ENCODE peak calls at places on chromosomes 1 and 21, in nine cellular contexts. V is pancreas, T is heart right ventricle, A is HCT116, H is breast epithelium, C is A549, K is tibial artery, Y is AG04450, B is dorsolateral prefrontal cortex. D is an unnamed sample.

GRCh38 chr1:25695066-25695990 is 78.7 kb downstream of the MAN1C1 start:
- DNase-seq in V (no peak), T (peak), A (no peak), H (no peak), C (peak), K (peak), Y (peak), B (no peak), D (no peak)

GRCh38 chr1:212518188-212518951 is 85.7 kb downstream of the NENF start:
- DNase-seq in V (peak), T (peak), A (no peak), H (peak), C (peak), K (peak), Y (no peak), B (no peak), D (no peak)

GRCh38 chr1:111242805-111243523 is 15.5 kb downstream of the CHI3L2 start:
- DNase-seq in V (no peak), T (peak), A (no peak), H (no peak), C (no peak), K (no peak), Y (no peak), B (no peak), D (no peak)

GRCh38 chr1:233597489-233597901 is 16.4 kb upstream of the KCNK1 start:
- DNase-seq in V (no peak), T (no peak), A (no peak), H (no peak), C (no peak), K (no peak), Y (no peak), B (no peak), D (no peak)

GRCh38 chr1:200895801-200896570 is 1.3 kb downstream of the INAVA start:
- DNase-seq in V (no peak), T (no peak), A (no peak), H (no peak), C (no peak), K (no peak), Y (no peak), B (no peak), D (no peak)

GRCh38 chr1:98181041-98181764 is 260.4 kb upstream of the DPYD start:
- DNase-seq in V (no peak), T (no peak), A (no peak), H (no peak), C (peak), K (no peak), Y (no peak), B (no peak), D (no peak)

GRCh38 chr1:75330633-75331032 is 196.4 kb downstream of the LHX8 start:
- DNase-seq in V (no peak), T (no peak), A (no peak), H (no peak), C (no peak), K (no peak), Y (no peak), B (no peak), D (no peak)

GRCh38 chr1:19979494-19979977 is at the start of gene PLA2G2A:
- DNase-seq in V (no peak), T (no peak), A (no peak), H (no peak), C (no peak), K (peak), Y (no peak), B (no peak), D (no peak)

GRCh38 chr1:109214695-109215623 is 1.2 kb downstream of the SARS1 start:
- DNase-seq in V (no peak), T (no peak), A (peak), H (no peak), C (peak), K (peak), Y (peak), B (peak), D (no peak)

GRCh38 chr1:227388771-227389170 is 70.5 kb upstream of the CDC42BPA start:
- DNase-seq in V (no peak), T (no peak), A (no peak), H (no peak), C (peak), K (no peak), Y (no peak), B (no peak), D (no peak)

GRCh38 chr1:116262207-116262994 is 110.6 kb upstream of the ATP1A1 start:
- DNase-seq in V (no peak), T (no peak), A (no peak), H (no peak), C (no peak), K (no peak), Y (no peak), B (no peak), D (no peak)

GRCh38 chr21:31530918-31531705 is 128.4 kb upstream of the SOD1 start:
- DNase-seq in V (peak), T (no peak), A (no peak), H (peak), C (no peak), K (no peak), Y (no peak), B (no peak), D (no peak)

GRCh38 chr21:34280389-34280795 is 83.4 kb upstream of the KCNE2 start:
- DNase-seq in V (no peak), T (peak), A (no peak), H (no peak), C (no peak), K (no peak), Y (no peak), B (no peak), D (peak)

GRCh38 chr1:232018512-232019340 is 392.1 kb downstream of the DISC1 start:
- DNase-seq in V (no peak), T (no peak), A (no peak), H (no peak), C (no peak), K (no peak), Y (no peak), B (no peak), D (no peak)

GRCh38 chr1:117565745-117566455 is 39.9 kb upstream of the TENT5C start:
- DNase-seq in V (peak), T (no peak), A (no peak), H (no peak), C (no peak), K (peak), Y (no peak), B (no peak), D (no peak)

GRCh38 chr1:200075522-200075921 is 48.0 kb downstream of the NR5A2 start:
- DNase-seq in V (no peak), T (no peak), A (no peak), H (no peak), C (peak), K (no peak), Y (no peak), B (no peak), D (no peak)

GRCh38 chr1:110056776-110057175 is 13.7 kb downstream of the ALX3 start:
- DNase-seq in V (no peak), T (no peak), A (no peak), H (no peak), C (no peak), K (no peak), Y (no peak), B (no peak), D (no peak)

GRCh38 chr1:143720087-143721023 is 251.4 kb downstream of the FAM72C start:
- DNase-seq in V (peak), T (no peak), A (no peak), H (no peak), C (peak), K (no peak), Y (no peak), B (no peak), D (peak)

GRCh38 chr1:76086109-76086508 is 11.6 kb downstream of the ST6GALNAC3 start:
- DNase-seq in V (no peak), T (no peak), A (no peak), H (no peak), C (no peak), K (no peak), Y (no peak), B (no peak), D (no peak)

GRCh38 chr1:71494163-71494562 is 413.3 kb upstream of the ZRANB2 start:
- DNase-seq in V (no peak), T (no peak), A (no peak), H (no peak), C (no peak), K (no peak), Y (no peak), B (no peak), D (no peak)

GRCh38 chr1:16618719-16619118 is 5.4 kb upstream of the NBPF1 start:
- DNase-seq in V (peak), T (no peak), A (no peak), H (peak), C (no peak), K (peak), Y (no peak), B (no peak), D (no peak)

GRCh38 chr1:118266436-118266835 is 81.4 kb upstream of the SPAG17 start:
- DNase-seq in V (no peak), T (no peak), A (no peak), H (no peak), C (no peak), K (no peak), Y (no peak), B (no peak), D (no peak)

GRCh38 chr1:229199261-229199850 is 71.6 kb upstream of the RAB4A start:
- DNase-seq in V (no peak), T (no peak), A (no peak), H (peak), C (no peak), K (no peak), Y (no peak), B (no peak), D (no peak)

GRCh38 chr21:17495680-17496079 is 17.2 kb upstream of the CXADR start:
- DNase-seq in V (no peak), T (no peak), A (no peak), H (no peak), C (no peak), K (no peak), Y (no peak), B (no peak), D (no peak)

GRCh38 chr1:171441278-171441677 is 44.1 kb upstream of the PRRC2C start:
- DNase-seq in V (no peak), T (no peak), A (no peak), H (no peak), C (peak), K (no peak), Y (peak), B (no peak), D (no peak)

GRCh38 chr1:64476251-64476952 is 6.5 kb downstream of the CACHD1 start:
- DNase-seq in V (no peak), T (no peak), A (no peak), H (no peak), C (no peak), K (no peak), Y (peak), B (no peak), D (no peak)

GRCh38 chr1:221637641-221638041 is 104.2 kb downstream of the DUSP10 start:
- DNase-seq in V (no peak), T (no peak), A (no peak), H (no peak), C (peak), K (no peak), Y (no peak), B (no peak), D (no peak)

GRCh38 chr1:62037274-62037673 is 157.4 kb upstream of the L1TD1 start:
- DNase-seq in V (no peak), T (no peak), A (no peak), H (no peak), C (no peak), K (no peak), Y (no peak), B (no peak), D (no peak)

GRCh38 chr1:47587891-47588582 is 150.2 kb downstream of the FOXD2 start:
- DNase-seq in V (no peak), T (peak), A (no peak), H (no peak), C (no peak), K (peak), Y (no peak), B (no peak), D (no peak)

GRCh38 chr1:22808846-22809501 is 98.3 kb downstream of the EPHB2 start:
- DNase-seq in V (no peak), T (peak), A (no peak), H (no peak), C (no peak), K (peak), Y (peak), B (peak), D (peak)

GRCh38 chr1:36320291-36320758 is 3.1 kb downstream of the EVA1B start:
- DNase-seq in V (peak), T (no peak), A (no peak), H (no peak), C (no peak), K (no peak), Y (no peak), B (no peak), D (no peak)

GRCh38 chr21:32048353-32048752 is 175.5 kb downstream of the HUNK start:
- DNase-seq in V (no peak), T (no peak), A (no peak), H (no peak), C (no peak), K (no peak), Y (no peak), B (no peak), D (no peak)

GRCh38 chr1:55468438-55468837 is 253.3 kb upstream of the USP24 start:
- DNase-seq in V (no peak), T (no peak), A (no peak), H (no peak), C (no peak), K (no peak), Y (no peak), B (no peak), D (no peak)

GRCh38 chr1:64608015-64608650 is 136.7 kb upstream of the RAVER2 start:
- DNase-seq in V (no peak), T (no peak), A (no peak), H (no peak), C (no peak), K (no peak), Y (no peak), B (no peak), D (no peak)

GRCh38 chr21:29091032-29091431 is 17.6 kb upstream of the CCT8 start:
- DNase-seq in V (no peak), T (no peak), A (no peak), H (no peak), C (no peak), K (no peak), Y (peak), B (no peak), D (no peak)

DNA sequence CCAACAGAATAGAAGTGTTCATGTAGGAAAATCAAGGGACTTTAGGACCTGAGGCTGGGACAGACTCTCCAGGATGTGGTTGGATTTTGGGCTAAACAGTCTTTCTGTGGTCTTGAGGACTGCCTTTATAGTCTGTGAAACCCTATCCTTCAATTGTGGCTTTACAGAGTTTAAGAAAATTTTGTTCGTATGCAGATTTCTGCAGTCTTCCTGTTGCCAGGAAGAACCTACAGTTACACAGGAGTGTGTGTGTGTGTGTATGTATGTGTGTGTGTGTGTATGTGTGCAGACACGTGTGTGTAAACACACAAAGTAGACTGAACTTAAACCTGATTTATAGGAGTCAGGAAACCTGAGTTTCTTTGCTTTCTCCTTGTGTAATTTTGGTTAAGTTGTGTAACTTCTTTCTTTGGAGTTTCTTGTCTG is 22.8 kb downstream of the NEK7 start:
- DNase-seq in V (no peak), T (no peak), A (no peak), H (no peak), C (no peak), K (no peak), Y (no peak), B (no peak), D (no peak)
- H3K27ac ChIP-seq in V (no peak), T (peak), A (no peak), H (no peak), C (no peak), K (no peak), Y (no peak), B (no peak), D (no peak)

DNA sequence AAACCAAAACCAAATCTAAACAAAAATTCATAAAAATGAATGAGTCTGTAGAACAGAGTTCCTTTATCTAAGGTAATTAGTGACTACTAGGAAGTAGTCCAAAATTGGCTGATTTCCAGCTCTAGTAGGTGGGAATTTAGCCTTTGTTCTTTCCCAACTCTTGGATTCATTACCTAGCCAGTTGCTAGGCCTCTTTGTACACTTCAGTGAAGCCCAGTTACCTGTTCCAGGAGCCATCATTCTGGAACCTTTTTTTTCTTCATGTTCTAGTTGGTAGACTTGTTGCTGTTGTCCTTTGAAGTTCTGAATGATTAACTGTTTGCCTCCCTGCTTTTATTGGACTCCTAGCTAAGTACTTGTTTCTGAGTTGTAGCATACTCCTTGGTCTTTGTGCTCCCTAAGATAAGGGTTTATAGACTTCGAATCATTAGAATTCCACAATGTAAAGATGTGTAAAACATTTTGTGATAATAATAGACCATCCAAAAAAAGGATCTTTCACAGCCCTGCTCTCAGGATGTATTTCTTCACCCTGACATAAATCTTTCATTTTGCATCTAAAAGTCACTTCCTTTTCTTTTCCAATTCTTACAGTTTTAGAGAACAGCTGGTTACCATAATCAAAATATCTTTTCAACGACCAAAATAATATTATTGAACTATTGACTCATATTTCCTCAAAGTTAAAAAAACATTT is 9.8 kb downstream of the PLA2G4A start:
- DNase-seq in V (no peak), T (no peak), A (peak), H (no peak), C (no peak), K (no peak), Y (no peak), B (no peak), D (no peak)
- H3K27ac ChIP-seq in V (no peak), T (peak), A (no peak), H (peak), C (peak), K (peak), Y (no peak), B (no peak), D (no peak)

GRCh38 chr1:3244025-3244424 is 175.0 kb downstream of the PRDM16 start:
- DNase-seq in V (peak), T (no peak), A (no peak), H (no peak), C (no peak), K (no peak), Y (no peak), B (no peak), D (no peak)

GRCh38 chr1:3241673-3242407 is 172.8 kb downstream of the PRDM16 start:
- DNase-seq in V (peak), T (no peak), A (no peak), H (no peak), C (no peak), K (no peak), Y (no peak), B (no peak), D (no peak)

GRCh38 chr1:3243304-3243703 is 174.3 kb downstream of the PRDM16 start:
- DNase-seq in V (peak), T (no peak), A (no peak), H (no peak), C (no peak), K (no peak), Y (no peak), B (no peak), D (no peak)

GRCh38 chr1:3241236-3241550 is 172.2 kb downstream of the PRDM16 start:
- DNase-seq in V (peak), T (no peak), A (no peak), H (no peak), C (no peak), K (no peak), Y (no peak), B (no peak), D (no peak)

DNA sequence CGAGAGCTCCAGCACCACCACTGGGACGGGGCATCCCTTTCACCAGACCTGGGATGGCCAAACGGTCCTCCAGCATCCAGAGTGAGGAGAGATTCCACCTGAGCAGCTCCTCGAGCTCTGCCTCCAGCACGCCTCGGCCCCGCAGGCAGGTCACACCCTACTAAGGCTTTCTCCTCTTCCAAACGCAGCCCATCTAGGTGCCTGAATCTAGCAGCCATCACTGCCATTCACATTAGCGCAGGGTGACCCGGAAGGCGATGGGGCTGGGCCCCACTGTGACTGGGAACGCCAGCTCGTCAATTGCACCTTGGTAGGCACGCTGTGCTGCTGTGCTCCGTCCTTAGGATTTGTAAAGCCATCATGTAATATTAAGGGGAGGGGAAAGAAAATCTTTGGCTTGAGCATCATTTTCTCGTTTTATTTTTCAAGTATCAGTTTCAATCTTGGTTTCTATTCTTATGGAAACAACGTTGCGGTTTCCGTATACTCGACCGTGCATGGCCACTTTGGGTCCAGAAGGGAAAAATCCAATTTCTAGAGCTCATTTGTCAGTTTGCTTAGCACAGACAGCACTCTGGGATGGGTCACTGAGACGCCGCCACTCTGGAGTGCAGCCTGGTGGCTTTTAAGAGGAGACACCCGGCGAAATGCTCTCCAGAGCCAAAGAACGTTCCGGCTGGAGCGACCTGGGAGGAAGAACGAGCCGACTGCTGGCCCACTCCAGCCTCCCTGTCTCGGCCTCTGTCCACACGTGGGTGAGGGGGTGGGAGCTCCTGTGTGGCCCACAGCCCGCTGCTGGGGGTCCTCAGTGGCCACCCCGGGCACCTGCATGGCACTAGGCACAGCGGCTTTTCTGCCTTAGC is 173.6 kb downstream of the PRDM16 start:
- DNase-seq in V (peak), T (no peak), A (no peak), H (no peak), C (no peak), K (no peak), Y (no peak), B (no peak), D (no peak)
- H3K27ac ChIP-seq in V (no peak), T (no peak), A (no peak), H (no peak), C (no peak), K (peak), Y (no peak), B (no peak), D (no peak)

GRCh38 chr1:160361814-160362167 is 5.1 kb upstream of the NHLH1 start:
- DNase-seq in V (no peak), T (no peak), A (no peak), H (no peak), C (no peak), K (no peak), Y (no peak), B (no peak), D (no peak)

GRCh38 chr1:160363951-160364350 is 2.9 kb upstream of the NHLH1 start:
- DNase-seq in V (no peak), T (no peak), A (no peak), H (no peak), C (no peak), K (no peak), Y (no peak), B (no peak), D (no peak)

GRCh38 chr1:160362168-160362941 is 4.5 kb upstream of the NHLH1 start:
- DNase-seq in V (no peak), T (no peak), A (no peak), H (no peak), C (no peak), K (no peak), Y (no peak), B (no peak), D (no peak)

GRCh38 chr1:160361199-160361598 is 5.7 kb upstream of the NHLH1 start:
- DNase-seq in V (no peak), T (no peak), A (no peak), H (no peak), C (no peak), K (no peak), Y (no peak), B (no peak), D (no peak)

DNA sequence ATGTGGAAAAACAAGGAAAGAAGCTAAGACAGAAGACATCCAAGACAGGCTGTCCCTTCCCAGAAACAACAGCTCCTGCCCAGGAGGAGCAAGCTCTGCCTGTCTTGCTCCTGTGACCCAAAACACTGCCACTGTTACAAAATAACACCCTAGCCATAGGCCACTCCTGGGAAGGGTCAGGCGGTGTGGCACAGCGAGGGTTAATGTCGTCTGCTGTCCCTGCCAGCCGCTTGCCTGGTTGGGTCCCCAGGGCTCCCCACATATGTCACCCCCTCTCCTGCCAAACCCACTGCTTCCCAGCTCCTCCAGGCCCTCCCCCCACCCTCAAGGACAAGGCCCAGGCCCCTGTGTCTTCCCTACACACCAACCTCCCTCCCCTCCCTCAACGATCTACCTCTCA is 3.9 kb upstream of the NHLH1 start:
- DNase-seq in V (no peak), T (no peak), A (no peak), H (no peak), C (no peak), K (no peak), Y (no peak), B (no peak), D (no peak)
- H3K27ac ChIP-seq in V (no peak), T (no peak), A (no peak), H (no peak), C (no peak), K (no peak), Y (no peak), B (no peak), D (no peak)

D was measured in substantia nigra.